ENCODE peak calls at places on chromosome X, in four cellular contexts. B is heart right ventricle, E is dorsolateral prefrontal cortex, U is fibroblast of lung. N is an unnamed sample.

GRCh38 chrX:15207384-15207783 is 62.5 kb downstream of the ASB9 start:
- DNase-seq in U (no peak), E (no peak), B (no peak), N (no peak)

GRCh38 chrX:125953769-125954168 is 212.3 kb downstream of the DCAF12L2 start:
- DNase-seq in U (no peak), B (no peak), E (no peak), N (no peak)

GRCh38 chrX:74450803-74451449 is 29.6 kb downstream of the SLC16A2 start:
- DNase-seq in B (no peak), E (no peak), U (peak), N (no peak)

GRCh38 chrX:47151428-47151827 is 6.4 kb downstream of the RBM10 start:
- DNase-seq in B (no peak), E (no peak), U (no peak), N (no peak)

GRCh38 chrX:16966745-16967144 is 20.3 kb downstream of the REPS2 start:
- DNase-seq in U (no peak), E (no peak), B (no peak), N (no peak)

GRCh38 chrX:134186362-134187121 is 50.4 kb upstream of the CCDC160 start:
- DNase-seq in E (no peak), U (no peak), B (no peak), N (no peak)

GRCh38 chrX:130869239-130869638 is 33.8 kb downstream of the ENOX2 start:
- DNase-seq in U (peak), B (no peak), E (no peak), N (no peak)

GRCh38 chrX:67544871-67545771 is 1.3 kb downstream of the AR start:
- DNase-seq in B (no peak), E (no peak), U (peak), N (peak)

GRCh38 chrX:80812176-80812575 is 2.5 kb upstream of the BRWD3 start:
- DNase-seq in U (peak), B (peak), E (no peak), N (no peak)

GRCh38 chrX:129490330-129490729 is 33.0 kb downstream of the SMARCA1 start:
- DNase-seq in U (no peak), E (no peak), B (no peak), N (no peak)

GRCh38 chrX:121259170-121259569 is 211.8 kb downstream of the GLUD2 start:
- DNase-seq in U (no peak), E (no peak), B (no peak), N (no peak)

GRCh38 chrX:56782362-56782761 is 53.3 kb downstream of the NBDY start:
- DNase-seq in B (no peak), E (no peak), U (no peak), N (no peak)

GRCh38 chrX:129626026-129626425 is 28.7 kb downstream of the APLN start:
- DNase-seq in B (no peak), E (no peak), U (peak), N (no peak)

GRCh38 chrX:15566244-15566643 is 34.5 kb downstream of the ACE2 start:
- DNase-seq in E (no peak), B (no peak), U (no peak), N (no peak)

GRCh38 chrX:19174401-19175025 is 52.2 kb upstream of the ADGRG2 start:
- DNase-seq in B (no peak), U (peak), E (no peak), N (no peak)

GRCh38 chrX:96182366-96182765 is 502.3 kb upstream of the DIAPH2 start:
- DNase-seq in U (no peak), E (no peak), B (no peak), N (peak)
- TF ChIP-seq CTCF in U (peak), E (no peak), B (peak), N (peak)

GRCh38 chrX:40735318-40736169 is at the start of gene MED14:
- DNase-seq in U (peak), E (peak), B (peak), N (peak)

GRCh38 chrX:40734956-40735317 is 405 bp downstream of the MED14 start:
- DNase-seq in U (peak), E (peak), B (peak), N (no peak)

GRCh38 chrX:40733691-40734090 is 1.7 kb downstream of the MED14 start:
- DNase-seq in E (no peak), U (peak), B (no peak), N (no peak)

DNA sequence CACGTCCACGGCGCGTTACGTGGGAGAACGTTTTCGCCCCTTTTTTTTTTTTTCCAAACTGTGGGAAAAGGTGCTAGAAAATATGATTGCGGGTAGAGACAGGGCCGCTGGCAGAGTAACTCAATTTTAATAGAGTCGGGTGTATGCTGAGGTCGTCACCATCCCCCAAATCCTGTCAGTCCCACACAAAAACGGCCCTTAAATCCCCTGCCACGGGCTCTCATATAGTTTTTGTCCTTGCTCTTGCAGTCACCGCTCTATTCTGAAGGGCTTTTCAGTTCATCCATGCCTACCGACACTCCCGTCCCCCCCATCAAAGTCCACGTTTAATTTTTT is 796 bp upstream of the MED14 start:
- DNase-seq in E (no peak), U (no peak), B (no peak), N (no peak)
- TF ChIP-seq CTCF in E (no peak), U (no peak), B (no peak), N (no peak)

DNA sequence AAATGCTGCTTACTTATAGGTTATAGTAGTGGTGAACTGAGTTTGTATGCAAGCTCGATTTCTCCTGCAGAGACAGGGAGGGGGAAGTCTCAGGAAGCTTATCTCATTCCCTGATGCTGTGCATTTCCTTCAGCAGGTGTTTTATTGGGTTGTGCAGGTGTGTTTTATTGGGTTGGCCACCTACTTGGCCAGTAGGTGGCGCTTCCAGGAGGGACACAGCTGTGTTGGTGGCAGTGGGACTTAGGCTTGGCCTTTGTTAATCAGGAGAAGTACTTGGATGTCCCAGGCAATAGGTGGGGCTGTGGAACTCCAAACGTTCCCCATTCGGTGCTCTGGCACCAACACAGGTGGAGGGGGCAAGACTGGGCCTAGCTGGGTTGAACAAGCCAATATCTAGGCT is 196.0 kb upstream of the DCAF8L1 start:
- DNase-seq in U (no peak), E (no peak), B (no peak), N (no peak)
- TF ChIP-seq CTCF in U (no peak), E (no peak), B (no peak), N (peak)

GRCh38 chrX:148947399-148948025 is 447.1 kb downstream of the AFF2 start:
- DNase-seq in U (no peak), E (no peak), B (no peak), N (no peak)
- TF ChIP-seq CTCF in U (no peak), E (no peak), B (no peak), N (no peak)

GRCh38 chrX:38627683-38628082 is 66.3 kb downstream of the TSPAN7 start:
- DNase-seq in U (peak), B (no peak), E (no peak), N (no peak)
- TF ChIP-seq CTCF in U (no peak), B (peak), E (no peak), N (peak)

GRCh38 chrX:24293412-24293811 is 20.5 kb downstream of the SUPT20HL2 start:
- DNase-seq in E (no peak), U (no peak), B (no peak), N (no peak)

GRCh38 chrX:24292358-24292757 is 21.5 kb downstream of the SUPT20HL2 start:
- DNase-seq in U (no peak), E (no peak), B (no peak), N (no peak)

GRCh38 chrX:24298191-24298590 is 15.7 kb downstream of the SUPT20HL2 start:
- DNase-seq in E (no peak), B (no peak), U (peak), N (peak)

GRCh38 chrX:24294619-24295018 is 19.2 kb downstream of the SUPT20HL2 start:
- DNase-seq in B (no peak), U (no peak), E (peak), N (peak)
- TF ChIP-seq CTCF in B (peak), U (no peak), E (no peak), N (no peak)

GRCh38 chrX:106959897-106960296 is 39.7 kb downstream of the CLDN2 start:
- DNase-seq in B (no peak), U (no peak), E (no peak), N (no peak)
- TF ChIP-seq CTCF in B (no peak), U (no peak), E (no peak), N (peak)

GRCh38 chrX:22276781-22277180 is 4.1 kb downstream of the CBLL2 start:
- DNase-seq in E (no peak), B (no peak), U (peak), N (no peak)

GRCh38 chrX:22273714-22274317 is 1.1 kb downstream of the CBLL2 start:
- DNase-seq in B (no peak), U (no peak), E (no peak), N (no peak)

GRCh38 chrX:22272613-22273012 is at the start of gene CBLL2:
- DNase-seq in U (no peak), E (no peak), B (no peak), N (no peak)

GRCh38 chrX:22278375-22278774 is 5.7 kb downstream of the CBLL2 start:
- DNase-seq in E (no peak), B (no peak), U (no peak), N (no peak)
- TF ChIP-seq CTCF in E (no peak), B (no peak), U (no peak), N (no peak)

GRCh38 chrX:40152173-40152705 is 54.5 kb upstream of the BCOR start:
- DNase-seq in E (no peak), B (no peak), U (no peak), N (peak)

GRCh38 chrX:40151211-40152172 is 53.7 kb upstream of the BCOR start:
- DNase-seq in B (no peak), E (no peak), U (no peak), N (peak)

GRCh38 chrX:40148439-40149285 is 50.9 kb upstream of the BCOR start:
- DNase-seq in B (no peak), E (no peak), U (no peak), N (peak)

GRCh38 chrX:40149286-40150175 is 51.8 kb upstream of the BCOR start:
- DNase-seq in E (no peak), U (no peak), B (no peak), N (no peak)

GRCh38 chrX:40150503-40150902 is 52.7 kb upstream of the BCOR start:
- DNase-seq in E (no peak), U (no peak), B (no peak), N (no peak)
- TF ChIP-seq CTCF in E (no peak), U (no peak), B (no peak), N (no peak)

N was measured in nephron progenitor cell.